ENCODE peak calls at places on chromosome 6, in seven cellular contexts. J is SK-N-SH, U is GM12878, F is HCT116, C is HepG2, Y is K562, R is H1. E is an unnamed sample.

GRCh38 chr6:131532476-131533108 is 40.4 kb upstream of the ARG1 start:
- DNase-seq in J (no peak), U (peak), F (no peak), C (no peak), Y (no peak), R (no peak), E (no peak)

GRCh38 chr6:147283460-147283859 is 79.2 kb downstream of the STXBP5 start:
- DNase-seq in J (no peak), U (no peak), F (no peak), C (no peak), Y (no peak), R (no peak), E (no peak)

GRCh38 chr6:130560231-130560630 is 194.4 kb downstream of the TMEM200A start:
- DNase-seq in J (no peak), U (no peak), F (no peak), C (no peak), Y (no peak), R (no peak), E (no peak)

GRCh38 chr6:12716298-12716853 is at the start of gene PHACTR1:
- DNase-seq in J (no peak), U (no peak), F (no peak), C (no peak), Y (no peak), R (no peak), E (peak)

GRCh38 chr6:151137441-151137984 is 102.3 kb upstream of the AKAP12 start:
- DNase-seq in J (no peak), U (no peak), F (no peak), C (no peak), Y (no peak), R (no peak), E (no peak)

GRCh38 chr6:134706806-134707205 is 243.1 kb downstream of the ALDH8A1 start:
- DNase-seq in J (no peak), U (no peak), F (no peak), C (no peak), Y (no peak), R (no peak), E (no peak)

GRCh38 chr6:1346101-1346500 is 34.2 kb downstream of the FOXQ1 start:
- DNase-seq in J (no peak), U (no peak), F (no peak), C (no peak), Y (no peak), R (no peak), E (no peak)

GRCh38 chr6:127404133-127404532 is 55.1 kb downstream of the KIAA0408 start:
- DNase-seq in J (no peak), U (no peak), F (no peak), C (no peak), Y (no peak), R (no peak), E (no peak)

GRCh38 chr6:63928613-63929012 is 293.0 kb downstream of the PHF3 start:
- DNase-seq in J (no peak), U (no peak), F (no peak), C (no peak), Y (no peak), R (no peak), E (no peak)

GRCh38 chr6:75244063-75244575 is 518 bp upstream of the COX7A2 start:
- DNase-seq in J (peak), U (no peak), F (no peak), C (no peak), Y (no peak), R (no peak), E (peak)

GRCh38 chr6:28258877-28259777 is at the start of gene NKAPL:
- DNase-seq in J (no peak), U (no peak), F (no peak), C (no peak), Y (no peak), R (no peak), E (no peak)

GRCh38 chr6:137699036-137699683 is 167.9 kb upstream of the TNFAIP3 start:
- DNase-seq in J (no peak), U (no peak), F (no peak), C (no peak), Y (no peak), R (no peak), E (no peak)

GRCh38 chr6:22828179-22829062 is 259.1 kb downstream of the HDGFL1 start:
- DNase-seq in J (peak), U (no peak), F (peak), C (peak), Y (no peak), R (no peak), E (peak)

GRCh38 chr6:48109902-48110301 is 1.1 kb downstream of the PTCHD4 start:
- DNase-seq in J (no peak), U (no peak), F (no peak), C (peak), Y (no peak), R (no peak), E (peak)

GRCh38 chr6:20817806-20818320 is 283.6 kb downstream of the CDKAL1 start:
- DNase-seq in J (no peak), U (no peak), F (no peak), C (no peak), Y (no peak), R (no peak), E (no peak)

GRCh38 chr6:61867635-61868034 is 418.4 kb downstream of the KHDRBS2 start:
- DNase-seq in J (no peak), U (no peak), F (no peak), C (no peak), Y (no peak), R (no peak), E (no peak)

GRCh38 chr6:170510631-170511030 is 42.5 kb downstream of the PSMB1 start:
- DNase-seq in J (no peak), U (no peak), F (no peak), C (no peak), Y (no peak), R (no peak), E (no peak)

GRCh38 chr6:40907198-40907701 is 131.8 kb downstream of the UNC5CL start:
- DNase-seq in J (peak), U (no peak), F (no peak), C (peak), Y (no peak), R (no peak), E (peak)
- TF ChIP-seq JUND in J (no peak), U (no peak), F (no peak), C (no peak), Y (no peak), R (no peak), E (no peak)

GRCh38 chr6:143223895-143224294 is 163.2 kb downstream of the AIG1 start:
- DNase-seq in J (no peak), U (no peak), F (no peak), C (peak), Y (no peak), R (no peak), E (no peak)
- TF ChIP-seq JUND in J (no peak), U (no peak), F (no peak), C (peak), Y (no peak), R (no peak), E (no peak)

GRCh38 chr6:53264915-53265615 is 83.7 kb downstream of the ELOVL5 start:
- DNase-seq in J (no peak), U (no peak), F (no peak), C (no peak), Y (no peak), R (no peak), E (no peak)

GRCh38 chr6:53266553-53267090 is 82.1 kb downstream of the ELOVL5 start:
- DNase-seq in J (no peak), U (no peak), F (no peak), C (no peak), Y (no peak), R (no peak), E (no peak)

GRCh38 chr6:53264337-53264736 is 84.4 kb downstream of the ELOVL5 start:
- DNase-seq in J (no peak), U (no peak), F (no peak), C (peak), Y (no peak), R (no peak), E (no peak)

GRCh38 chr6:53259860-53260580 is 88.7 kb downstream of the ELOVL5 start:
- DNase-seq in J (no peak), U (no peak), F (no peak), C (no peak), Y (no peak), R (no peak), E (no peak)

DNA sequence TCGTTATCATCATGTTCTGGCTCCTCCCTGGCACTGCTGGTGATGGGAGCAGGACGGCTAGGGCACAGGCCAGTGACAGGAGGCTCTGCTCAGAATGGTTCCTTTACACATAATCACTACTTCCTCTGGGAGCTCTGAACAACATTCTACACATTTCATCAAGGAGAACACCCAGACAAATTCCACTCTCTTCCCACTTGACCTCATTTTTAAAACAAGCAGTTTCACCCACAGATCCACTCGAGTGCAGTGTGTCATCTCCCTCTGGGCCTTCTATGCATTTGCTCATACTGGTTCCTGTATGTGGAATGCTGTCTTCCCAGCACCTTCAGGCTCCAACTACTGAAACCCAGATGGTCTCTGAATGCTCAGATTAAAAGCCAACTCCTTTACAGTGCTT is 84.8 kb downstream of the ELOVL5 start:
- DNase-seq in J (peak), U (no peak), F (no peak), C (no peak), Y (no peak), R (no peak), E (no peak)
- TF ChIP-seq JUND in J (no peak), U (no peak), F (no peak), C (no peak), Y (no peak), R (no peak), E (no peak)

GRCh38 chr6:3749991-3750323 is 1.6 kb downstream of the PXDC1 start:
- DNase-seq in J (no peak), U (no peak), F (no peak), C (peak), Y (peak), R (no peak), E (no peak)
- TF ChIP-seq JUND in J (no peak), U (no peak), F (no peak), C (no peak), Y (no peak), R (no peak), E (no peak)

DNA sequence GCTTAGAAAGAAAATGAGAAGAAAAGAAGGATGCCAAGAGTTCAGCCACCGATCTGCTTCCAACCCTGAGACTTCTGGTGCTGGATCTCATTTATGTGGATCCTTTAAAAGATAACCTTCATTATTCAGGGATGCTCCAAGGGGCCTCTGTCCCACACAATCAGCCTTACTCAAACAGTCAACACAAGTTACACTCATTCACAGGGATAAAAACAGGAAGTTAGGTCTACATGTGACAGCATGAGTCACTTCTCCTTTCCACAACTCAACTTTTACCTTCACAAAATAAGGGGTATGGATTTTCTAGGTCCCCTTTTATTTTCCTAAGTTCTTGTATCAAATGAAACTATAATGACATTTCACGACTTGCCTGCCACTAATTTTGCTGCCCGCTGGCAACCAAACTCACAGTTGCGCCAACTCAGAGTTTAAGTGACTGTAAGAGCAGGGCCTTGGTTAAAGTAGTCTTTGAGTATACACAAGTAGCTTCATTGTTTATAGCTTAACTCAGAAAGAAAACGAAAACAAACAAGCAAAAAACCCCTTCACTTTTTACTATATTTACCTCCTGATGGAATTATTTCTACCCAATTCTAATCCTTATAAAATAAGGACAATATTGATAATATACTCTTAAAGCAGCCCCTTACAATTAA is 278.8 kb upstream of the RUNX2 start:
- DNase-seq in J (no peak), U (no peak), F (no peak), C (peak), Y (no peak), R (no peak), E (no peak)
- TF ChIP-seq JUND in J (no peak), U (no peak), F (peak), C (no peak), Y (peak), R (no peak), E (no peak)

E was measured in T47D.